ENCODE peak calls at places on chromosomes 3 and 15, in ten cellular contexts. E is tibial artery, R is GM12864, W is hepatocyte, N is uterus, S is upper lobe of right lung, C is HL-60, Y is AG09309, D is PC-9, Z is Peyer's patch. K is an unnamed sample.

GRCh38 chr3:57100046-57100695 is 39.7 kb downstream of the SPATA12 start:
- DNase-seq in E (peak), R (peak), W (peak), N (peak), S (no peak), C (peak), Y (peak), D (peak), Z (peak), K (peak)

GRCh38 chr3:24829011-24829581 is 334.4 kb upstream of the THRB start:
- DNase-seq in E (peak), R (no peak), W (peak), N (no peak), S (peak), C (no peak), Y (no peak), D (no peak), Z (no peak), K (peak)

GRCh38 chr3:175940243-175940642 is 1081.1 kb downstream of the NAALADL2 start:
- DNase-seq in E (no peak), R (no peak), W (no peak), N (no peak), S (no peak), C (no peak), Y (no peak), D (no peak), Z (no peak), K (no peak)

GRCh38 chr3:94525039-94525438 is 462.2 kb downstream of the NSUN3 start:
- DNase-seq in E (no peak), R (no peak), W (peak), N (no peak), S (no peak), C (no peak), Y (no peak), D (no peak), Z (no peak), K (peak)

GRCh38 chr3:114011059-114011797 is 45.1 kb downstream of the CCDC191 start:
- DNase-seq in E (no peak), R (no peak), W (no peak), N (no peak), S (no peak), C (no peak), Y (no peak), D (no peak), Z (no peak), K (no peak)

GRCh38 chr15:86267892-86268291 is 188.2 kb downstream of the AGBL1 start:
- DNase-seq in E (no peak), R (no peak), W (no peak), N (no peak), S (no peak), C (no peak), Y (no peak), D (no peak), Z (no peak), K (no peak)

GRCh38 chr15:48486228-48486627 is 155.0 kb downstream of the DUT start:
- DNase-seq in E (no peak), R (no peak), W (no peak), N (no peak), S (no peak), C (no peak), Y (no peak), D (no peak), Z (no peak), K (no peak)

GRCh38 chr15:62253294-62253693 is 88.2 kb upstream of the C2CD4B start:
- DNase-seq in E (no peak), R (no peak), W (no peak), N (no peak), S (no peak), C (no peak), Y (no peak), D (no peak), Z (no peak), K (no peak)

GRCh38 chr3:107218864-107219269 is 158.4 kb upstream of the CCDC54 start:
- DNase-seq in E (no peak), R (no peak), W (no peak), N (no peak), S (no peak), C (no peak), Y (no peak), D (no peak), Z (no peak), K (no peak)

GRCh38 chr3:105970283-105970682 is 101.5 kb upstream of the CBLB start:
- DNase-seq in E (peak), R (peak), W (peak), N (no peak), S (no peak), C (peak), Y (peak), D (no peak), Z (no peak), K (no peak)

GRCh38 chr3:10998542-10998941 is 6.0 kb downstream of the SLC6A1 start:
- DNase-seq in E (no peak), R (no peak), W (peak), N (no peak), S (no peak), C (no peak), Y (no peak), D (no peak), Z (no peak), K (no peak)

GRCh38 chr15:31333119-31333518 is 6.5 kb downstream of the KLF13 start:
- DNase-seq in E (no peak), R (no peak), W (no peak), N (no peak), S (peak), C (no peak), Y (no peak), D (no peak), Z (no peak), K (no peak)

GRCh38 chr3:170869645-170870593 is at the start of gene RPL22L1:
- DNase-seq in E (peak), R (peak), W (peak), N (peak), S (peak), C (peak), Y (peak), D (peak), Z (peak), K (peak)

GRCh38 chr3:194434503-194434902 is 35.4 kb upstream of the GP5 start:
- DNase-seq in E (no peak), R (no peak), W (no peak), N (no peak), S (no peak), C (no peak), Y (no peak), D (no peak), Z (no peak), K (no peak)

GRCh38 chr3:95721938-95722337 is 1092.5 kb upstream of the EPHA6 start:
- DNase-seq in E (no peak), R (no peak), W (peak), N (no peak), S (no peak), C (no peak), Y (no peak), D (no peak), Z (no peak), K (no peak)

GRCh38 chr15:22873204-22873701 is 34.8 kb downstream of the NIPA2 start:
- DNase-seq in E (no peak), R (no peak), W (peak), N (no peak), S (no peak), C (no peak), Y (no peak), D (no peak), Z (no peak), K (peak)

GRCh38 chr3:197122394-197122793 is 92.8 kb upstream of the MELTF start:
- DNase-seq in E (no peak), R (no peak), W (no peak), N (no peak), S (no peak), C (no peak), Y (no peak), D (no peak), Z (no peak), K (no peak)

GRCh38 chr15:58276924-58277323 is 138.7 kb downstream of the AQP9 start:
- DNase-seq in E (no peak), R (no peak), W (no peak), N (no peak), S (no peak), C (no peak), Y (no peak), D (no peak), Z (no peak), K (no peak)

GRCh38 chr15:50890751-50891150 is 17.7 kb upstream of the AP4E1 start:
- DNase-seq in E (no peak), R (no peak), W (no peak), N (no peak), S (no peak), C (no peak), Y (no peak), D (no peak), Z (no peak), K (no peak)

GRCh38 chr3:110955301-110955880 is 116.2 kb upstream of the NECTIN3 start:
- DNase-seq in E (no peak), R (no peak), W (no peak), N (no peak), S (no peak), C (no peak), Y (no peak), D (no peak), Z (no peak), K (no peak)

DNA sequence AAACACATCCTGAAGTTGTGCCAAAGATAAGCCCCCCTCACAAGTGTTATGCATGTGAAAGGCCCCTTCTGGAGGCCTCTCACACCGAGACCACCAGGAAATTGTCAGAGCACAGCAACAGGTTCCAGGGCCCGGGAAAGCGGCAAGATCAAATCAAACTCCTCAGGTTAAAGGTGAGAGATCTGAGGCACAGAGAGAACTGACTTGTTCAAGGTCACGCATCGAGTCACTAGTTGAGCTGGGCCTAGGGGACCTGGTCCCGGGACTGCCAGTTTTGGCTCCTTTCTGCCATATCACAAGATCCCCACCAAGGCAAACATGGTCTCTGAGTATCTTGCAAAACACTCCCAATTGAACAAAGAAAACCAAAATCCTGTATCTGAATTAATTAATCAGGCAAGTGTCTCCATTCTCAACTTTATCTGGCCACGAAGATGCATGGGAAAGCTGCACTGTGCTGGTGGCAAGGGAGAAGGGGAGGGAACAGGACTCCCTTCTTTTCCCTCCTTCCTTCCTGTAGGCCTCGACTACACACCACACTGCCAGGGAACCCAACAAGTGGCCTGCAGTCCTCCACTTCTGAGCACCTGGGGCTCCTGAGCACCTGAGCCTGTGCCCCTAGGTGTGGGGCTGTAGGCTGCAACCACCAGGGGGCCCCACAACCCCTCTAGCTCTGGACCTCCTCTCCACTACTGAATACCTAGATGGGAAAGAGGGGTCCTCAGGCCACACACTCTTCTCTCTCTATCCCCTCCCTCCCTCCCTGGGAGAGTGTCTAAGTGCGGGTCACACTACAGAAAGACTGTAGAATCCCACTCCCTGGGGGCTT is 37.3 kb downstream of the ANP32A start:
- DNase-seq in E (peak), R (no peak), W (peak), N (no peak), S (peak), C (no peak), Y (no peak), D (no peak), Z (peak), K (peak)
- TF ChIP-seq CTCF in E (no peak), R (peak), W (peak), N (peak), S (peak), C (peak), Y (peak), D (peak), Z (peak), K (peak)

DNA sequence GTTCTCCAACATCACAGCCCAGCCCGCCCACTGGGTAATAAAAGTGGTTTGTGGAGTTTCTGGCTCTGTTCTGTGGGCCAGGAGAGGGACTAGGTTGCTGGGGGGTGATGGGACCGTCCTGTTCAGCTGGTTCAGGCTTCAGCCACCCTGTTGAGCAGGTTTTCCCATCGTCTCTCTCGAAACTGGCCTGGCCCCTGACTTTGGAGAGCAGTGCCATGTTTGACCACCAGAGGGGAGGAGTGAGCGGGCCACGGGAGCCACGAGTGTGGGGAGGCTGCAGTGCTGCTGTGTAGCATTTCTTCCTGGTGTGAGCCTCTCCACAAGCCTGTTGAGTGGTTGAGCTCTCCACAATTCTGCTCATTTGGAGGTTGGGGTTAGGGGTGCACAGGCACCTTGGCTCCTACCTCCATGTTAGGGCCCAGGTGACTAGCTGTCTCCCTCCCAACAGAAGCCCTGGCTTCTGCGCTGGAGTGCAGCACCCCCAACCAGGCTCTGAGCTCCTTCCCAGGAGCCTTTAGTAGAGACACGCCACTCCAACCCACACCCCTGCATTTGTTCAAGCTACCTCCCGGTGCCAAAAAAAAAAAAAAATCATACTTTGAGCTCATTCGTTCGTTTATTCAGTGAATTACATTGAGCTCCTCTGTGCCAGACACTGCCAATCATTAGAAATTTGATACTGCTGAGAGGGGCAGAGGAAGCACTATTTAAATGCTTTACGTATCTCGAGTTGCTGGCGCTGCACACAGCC is 13.9 kb downstream of the SPINT1 start:
- DNase-seq in E (peak), R (no peak), W (peak), N (peak), S (peak), C (no peak), Y (no peak), D (peak), Z (peak), K (peak)
- H3K4me3 ChIP-seq in E (no peak), R (no peak), W (no peak), N (no peak), S (no peak), C (no peak), Y (no peak), D (no peak), Z (no peak), K (no peak)

DNA sequence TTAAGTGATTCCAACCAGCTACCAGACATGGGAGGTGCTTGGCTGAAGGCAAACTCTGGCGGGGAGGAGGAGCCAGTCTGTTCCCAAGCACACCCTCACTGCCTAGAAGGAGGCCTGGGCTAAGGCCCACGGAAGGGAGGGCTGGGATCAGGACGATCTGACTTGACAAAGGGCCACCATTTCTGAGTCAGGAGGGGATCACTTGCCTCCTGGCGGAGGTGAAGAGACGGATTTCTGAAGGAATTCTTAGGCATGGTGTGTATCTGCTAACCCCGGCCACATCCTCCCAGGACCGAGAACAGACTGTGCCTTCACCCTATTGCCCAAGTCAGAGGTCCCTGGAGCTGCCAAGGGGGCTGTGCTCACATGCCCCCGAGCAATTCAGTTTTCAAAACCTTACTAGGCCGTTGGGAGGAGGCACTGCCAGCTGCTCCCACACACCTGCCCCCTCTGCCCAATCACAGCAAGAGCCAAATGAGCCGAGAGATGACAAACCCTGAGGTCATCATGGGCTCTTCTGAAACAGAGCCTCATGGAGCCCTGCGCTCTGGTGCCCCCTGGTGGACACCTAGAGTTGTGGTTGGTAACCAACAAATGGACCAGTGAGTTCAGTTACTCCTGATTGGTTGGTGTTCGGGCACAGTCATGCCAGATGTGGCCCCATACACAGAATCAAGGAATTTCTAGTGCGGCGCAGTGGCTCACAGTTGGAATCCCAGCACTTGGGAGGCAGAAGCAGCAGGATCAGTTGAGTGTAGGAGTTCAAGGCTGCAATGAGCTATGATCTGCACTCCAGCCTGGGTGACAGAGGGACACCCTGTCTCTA is 6.5 kb upstream of the TNK2 start:
- DNase-seq in E (peak), R (peak), W (peak), N (peak), S (peak), C (peak), Y (peak), D (peak), Z (peak), K (peak)
- TF ChIP-seq CTCF in E (peak), R (peak), W (peak), N (peak), S (peak), C (peak), Y (peak), D (peak), Z (peak), K (peak)

GRCh38 chr3:43028678-43029490 is 49.8 kb downstream of the GASK1A start:
- DNase-seq in E (no peak), R (no peak), W (peak), N (no peak), S (no peak), C (no peak), Y (no peak), D (peak), Z (no peak), K (peak)
- H3K4me3 ChIP-seq in E (no peak), R (no peak), W (no peak), N (no peak), S (no peak), C (no peak), Y (no peak), D (no peak), Z (no peak), K (no peak)

GRCh38 chr3:32243519-32243918 is 5.0 kb downstream of the CMTM8 start:
- DNase-seq in E (no peak), R (no peak), W (no peak), N (no peak), S (no peak), C (no peak), Y (no peak), D (no peak), Z (no peak), K (no peak)
- TF ChIP-seq CTCF in E (no peak), R (no peak), W (no peak), N (no peak), S (no peak), C (no peak), Y (no peak), D (no peak), Z (no peak), K (no peak)

DNA sequence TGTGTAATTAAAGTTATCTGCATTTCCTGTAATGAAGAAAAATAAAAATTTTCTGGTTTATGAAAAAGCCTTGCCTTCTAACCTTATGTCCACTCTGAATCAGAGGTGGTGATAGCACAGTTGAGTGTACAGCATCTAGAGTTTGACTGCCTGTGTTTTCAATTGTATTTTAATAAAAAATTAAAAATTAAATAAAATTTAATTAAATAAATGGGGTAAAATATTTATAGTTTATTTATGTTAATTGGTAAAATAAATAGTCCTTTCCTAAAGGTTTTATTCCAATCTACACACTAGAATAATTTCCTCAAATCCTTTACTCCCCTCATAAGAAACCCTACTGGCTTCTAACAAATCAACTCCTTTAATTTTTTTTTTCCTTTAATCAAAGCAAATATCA is 111.8 kb upstream of the MYO5C start:
- DNase-seq in E (no peak), R (no peak), W (no peak), N (no peak), S (no peak), C (no peak), Y (no peak), D (no peak), Z (no peak), K (no peak)
- H3K4me3 ChIP-seq in E (no peak), R (no peak), W (no peak), N (no peak), S (no peak), C (no peak), Y (no peak), D (no peak), Z (no peak), K (no peak)

K was measured in Caco-2.